ENCODE peak calls at places on chromosomes 2 and 18, in seven cellular contexts. One of them, this sample, is unnamed.

GRCh38 chr2:233835230-233836186 is 18.8 kb downstream of the HJURP start:
- DNase-seq in heart left ventricle: no peak
- DNase-seq in NB4: no peak
- DNase-seq in A549: no peak
- DNase-seq in right lobe of liver: no peak
- DNase-seq in H1: no peak
- DNase-seq in lower leg skin: peak
- DNase-seq in this sample: no peak

GRCh38 chr2:128289439-128289838 is 29.2 kb downstream of the HS6ST1 start:
- DNase-seq in NB4: no peak
- DNase-seq in right lobe of liver: peak
- DNase-seq in H1: peak
- DNase-seq in lower leg skin: no peak
- DNase-seq in A549: no peak
- DNase-seq in heart left ventricle: peak
- DNase-seq in this sample: no peak

GRCh38 chr2:113390133-113390849 is 47.2 kb upstream of the ZNG1B start:
- DNase-seq in H1: peak
- DNase-seq in NB4: peak
- DNase-seq in lower leg skin: peak
- DNase-seq in right lobe of liver: no peak
- DNase-seq in A549: peak
- DNase-seq in heart left ventricle: peak
- DNase-seq in this sample: no peak

GRCh38 chr2:62641410-62641843 is 64.1 kb upstream of the EHBP1 start:
- DNase-seq in H1: no peak
- DNase-seq in lower leg skin: no peak
- DNase-seq in right lobe of liver: no peak
- DNase-seq in A549: peak
- DNase-seq in NB4: no peak
- DNase-seq in heart left ventricle: no peak
- DNase-seq in this sample: no peak

GRCh38 chr18:66682855-66683322 is 79.0 kb upstream of the CDH19 start:
- DNase-seq in lower leg skin: no peak
- DNase-seq in heart left ventricle: no peak
- DNase-seq in right lobe of liver: no peak
- DNase-seq in NB4: no peak
- DNase-seq in H1: no peak
- DNase-seq in A549: no peak
- DNase-seq in this sample: no peak

GRCh38 chr2:44572196-44572900 is 210.6 kb downstream of the CAMKMT start:
- DNase-seq in H1: no peak
- DNase-seq in heart left ventricle: no peak
- DNase-seq in lower leg skin: no peak
- DNase-seq in right lobe of liver: no peak
- DNase-seq in A549: peak
- DNase-seq in NB4: no peak
- DNase-seq in this sample: no peak

GRCh38 chr2:226652388-226652787 is 147.2 kb downstream of the IRS1 start:
- DNase-seq in heart left ventricle: no peak
- DNase-seq in NB4: peak
- DNase-seq in lower leg skin: no peak
- DNase-seq in H1: no peak
- DNase-seq in A549: peak
- DNase-seq in right lobe of liver: no peak
- DNase-seq in this sample: no peak

GRCh38 chr18:74446178-74446577 is 10.9 kb downstream of the DIPK1C start:
- DNase-seq in NB4: no peak
- DNase-seq in lower leg skin: no peak
- DNase-seq in A549: no peak
- DNase-seq in right lobe of liver: no peak
- DNase-seq in H1: no peak
- DNase-seq in heart left ventricle: no peak
- DNase-seq in this sample: no peak

GRCh38 chr2:100106460-100106859 is 35.9 kb downstream of the AFF3 start:
- DNase-seq in NB4: no peak
- DNase-seq in right lobe of liver: no peak
- DNase-seq in heart left ventricle: no peak
- DNase-seq in lower leg skin: no peak
- DNase-seq in A549: no peak
- DNase-seq in H1: no peak
- DNase-seq in this sample: no peak

GRCh38 chr2:20401495-20401855 is 45.4 kb upstream of the RHOB start:
- DNase-seq in right lobe of liver: no peak
- DNase-seq in heart left ventricle: no peak
- DNase-seq in H1: no peak
- DNase-seq in A549: no peak
- DNase-seq in NB4: no peak
- DNase-seq in lower leg skin: peak
- DNase-seq in this sample: no peak

GRCh38 chr2:36701918-36702317 is 5.4 kb downstream of the VIT start:
- DNase-seq in right lobe of liver: no peak
- DNase-seq in lower leg skin: no peak
- DNase-seq in A549: no peak
- DNase-seq in heart left ventricle: no peak
- DNase-seq in NB4: no peak
- DNase-seq in H1: no peak
- DNase-seq in this sample: no peak

GRCh38 chr2:201680743-201681142 is 17.7 kb downstream of the MPP4 start:
- DNase-seq in A549: peak
- DNase-seq in right lobe of liver: no peak
- DNase-seq in H1: peak
- DNase-seq in heart left ventricle: no peak
- DNase-seq in lower leg skin: no peak
- DNase-seq in NB4: peak
- DNase-seq in this sample: no peak

GRCh38 chr2:233120459-233120858 is 60.3 kb downstream of the INPP5D start:
- DNase-seq in H1: no peak
- DNase-seq in NB4: no peak
- DNase-seq in A549: no peak
- DNase-seq in lower leg skin: peak
- DNase-seq in heart left ventricle: no peak
- DNase-seq in right lobe of liver: no peak
- DNase-seq in this sample: no peak

GRCh38 chr18:58288922-58289797 is 245.1 kb downstream of the NEDD4L start:
- DNase-seq in right lobe of liver: no peak
- DNase-seq in A549: no peak
- DNase-seq in NB4: peak
- DNase-seq in heart left ventricle: no peak
- DNase-seq in lower leg skin: no peak
- DNase-seq in H1: no peak
- DNase-seq in this sample: peak

GRCh38 chr18:58290059-58290747 is 246.2 kb downstream of the NEDD4L start:
- DNase-seq in A549: no peak
- DNase-seq in lower leg skin: no peak
- DNase-seq in heart left ventricle: no peak
- DNase-seq in H1: no peak
- DNase-seq in right lobe of liver: no peak
- DNase-seq in NB4: no peak
- DNase-seq in this sample: no peak

GRCh38 chr18:58287626-58288289 is 243.7 kb downstream of the NEDD4L start:
- DNase-seq in NB4: no peak
- DNase-seq in H1: no peak
- DNase-seq in A549: peak
- DNase-seq in lower leg skin: no peak
- DNase-seq in right lobe of liver: no peak
- DNase-seq in heart left ventricle: no peak
- DNase-seq in this sample: no peak

GRCh38 chr18:58292675-58293074 is 248.6 kb downstream of the NEDD4L start:
- DNase-seq in A549: no peak
- DNase-seq in H1: no peak
- DNase-seq in lower leg skin: no peak
- DNase-seq in NB4: no peak
- DNase-seq in right lobe of liver: no peak
- DNase-seq in heart left ventricle: no peak
- DNase-seq in this sample: no peak

DNA sequence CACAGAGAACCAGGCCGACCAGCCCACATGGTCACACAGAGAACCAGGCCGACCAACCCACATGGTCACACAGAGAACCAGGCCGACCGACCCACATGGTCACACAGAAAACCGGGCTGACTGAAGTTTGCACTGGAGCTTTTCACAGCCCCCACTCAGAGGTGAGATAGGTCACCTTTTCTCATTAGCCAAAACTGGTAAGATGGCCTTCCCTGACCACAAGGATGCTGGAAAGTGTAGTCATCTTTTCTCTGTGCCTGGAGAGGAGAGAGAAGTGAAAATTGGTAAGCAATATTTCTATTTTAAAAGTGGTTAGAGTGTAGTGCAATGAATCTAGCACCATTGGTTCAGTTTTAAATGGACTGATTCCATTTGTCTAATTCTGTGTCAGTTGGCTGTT is 247.1 kb downstream of the NEDD4L start:
- DNase-seq in A549: no peak
- DNase-seq in right lobe of liver: no peak
- DNase-seq in lower leg skin: no peak
- DNase-seq in NB4: no peak
- DNase-seq in heart left ventricle: no peak
- DNase-seq in H1: no peak
- DNase-seq in this sample: no peak
- TF ChIP-seq POLR2A in A549: no peak
- TF ChIP-seq POLR2A in right lobe of liver: no peak
- TF ChIP-seq POLR2A in lower leg skin: no peak
- TF ChIP-seq POLR2A in NB4: no peak
- TF ChIP-seq POLR2A in heart left ventricle: no peak
- TF ChIP-seq POLR2A in H1: no peak
- TF ChIP-seq POLR2A in this sample: no peak

GRCh38 chr2:74119912-74120825 is 27.5 kb downstream of the BOLA3 start:
- DNase-seq in NB4: peak
- DNase-seq in lower leg skin: peak
- DNase-seq in heart left ventricle: peak
- DNase-seq in right lobe of liver: peak
- DNase-seq in H1: peak
- DNase-seq in A549: peak
- DNase-seq in this sample: peak
- TF ChIP-seq POLR2A in NB4: no peak
- TF ChIP-seq POLR2A in lower leg skin: no peak
- TF ChIP-seq POLR2A in heart left ventricle: no peak
- TF ChIP-seq POLR2A in right lobe of liver: no peak
- TF ChIP-seq POLR2A in H1: peak
- TF ChIP-seq POLR2A in A549: peak
- TF ChIP-seq POLR2A in this sample: peak

GRCh38 chr18:5604778-5605177 is 61.0 kb upstream of the EPB41L3 start:
- DNase-seq in right lobe of liver: no peak
- DNase-seq in A549: no peak
- DNase-seq in lower leg skin: no peak
- DNase-seq in NB4: no peak
- DNase-seq in heart left ventricle: no peak
- DNase-seq in H1: no peak
- DNase-seq in this sample: no peak
- TF ChIP-seq POLR2A in right lobe of liver: no peak
- TF ChIP-seq POLR2A in A549: no peak
- TF ChIP-seq POLR2A in lower leg skin: no peak
- TF ChIP-seq POLR2A in NB4: no peak
- TF ChIP-seq POLR2A in heart left ventricle: no peak
- TF ChIP-seq POLR2A in H1: no peak
- TF ChIP-seq POLR2A in this sample: no peak

GRCh38 chr2:158458617-158458920 is 1.8 kb downstream of the PKP4 start:
- DNase-seq in A549: no peak
- DNase-seq in H1: no peak
- DNase-seq in right lobe of liver: no peak
- DNase-seq in NB4: no peak
- DNase-seq in lower leg skin: no peak
- DNase-seq in heart left ventricle: no peak
- DNase-seq in this sample: no peak

GRCh38 chr2:158456309-158457066 is at the start of the genes CCDC148 and PKP4:
- DNase-seq in lower leg skin: peak
- DNase-seq in H1: peak
- DNase-seq in NB4: peak
- DNase-seq in right lobe of liver: peak
- DNase-seq in heart left ventricle: peak
- DNase-seq in A549: peak
- DNase-seq in this sample: peak

GRCh38 chr2:158459161-158460003 is 2.6 kb downstream of the PKP4 start:
- DNase-seq in H1: no peak
- DNase-seq in lower leg skin: no peak
- DNase-seq in A549: peak
- DNase-seq in NB4: peak
- DNase-seq in heart left ventricle: no peak
- DNase-seq in right lobe of liver: no peak
- DNase-seq in this sample: no peak

GRCh38 chr2:158457826-158458616 is 1.3 kb downstream of the PKP4 start:
- DNase-seq in A549: peak
- DNase-seq in right lobe of liver: peak
- DNase-seq in H1: peak
- DNase-seq in NB4: peak
- DNase-seq in heart left ventricle: peak
- DNase-seq in lower leg skin: peak
- DNase-seq in this sample: peak

DNA sequence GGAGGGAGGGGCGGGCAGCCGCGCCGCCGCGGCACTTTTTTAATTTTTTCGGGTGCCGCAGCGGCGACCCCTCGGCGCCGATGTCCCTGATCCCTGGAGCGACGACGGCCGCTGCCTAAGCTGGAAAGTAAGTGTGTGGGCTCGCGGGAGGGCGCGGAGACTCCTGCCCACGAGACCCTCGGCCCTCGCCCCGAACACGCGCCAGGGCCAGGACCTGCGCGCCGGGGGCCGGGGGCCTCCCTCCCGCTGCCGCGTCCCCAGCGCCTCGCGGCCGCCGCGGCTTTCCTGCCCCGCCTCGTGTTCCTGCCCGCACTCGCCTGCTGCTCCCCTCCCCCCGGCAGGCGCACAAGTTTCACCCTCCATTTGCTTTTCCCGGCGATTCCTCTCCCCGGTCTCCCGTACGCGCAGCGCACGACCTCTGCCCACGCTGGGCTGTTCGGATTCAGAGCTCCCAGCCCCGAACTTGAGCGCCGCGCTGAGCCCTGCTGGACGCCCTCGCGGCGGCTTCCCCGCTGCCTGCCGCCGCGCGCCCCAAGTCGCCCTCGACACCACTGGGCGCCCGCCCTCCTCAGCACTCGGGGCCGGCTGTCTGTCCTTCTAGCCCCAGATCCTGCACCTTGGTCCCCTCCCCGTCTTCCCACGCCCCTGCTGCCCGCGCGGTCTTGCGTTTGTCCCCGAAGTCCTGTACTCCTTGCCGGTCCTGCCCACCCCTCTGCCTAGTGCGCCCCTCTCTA is 507 bp downstream of the PKP4 start:
- DNase-seq in A549: peak
- DNase-seq in heart left ventricle: peak
- DNase-seq in H1: no peak
- DNase-seq in NB4: peak
- DNase-seq in right lobe of liver: peak
- DNase-seq in lower leg skin: peak
- DNase-seq in this sample: peak
- TF ChIP-seq POLR2A in A549: peak
- TF ChIP-seq POLR2A in heart left ventricle: no peak
- TF ChIP-seq POLR2A in H1: peak
- TF ChIP-seq POLR2A in NB4: peak
- TF ChIP-seq POLR2A in right lobe of liver: no peak
- TF ChIP-seq POLR2A in lower leg skin: no peak
- TF ChIP-seq POLR2A in this sample: no peak

GRCh38 chr2:96970910-96971309 is 15.5 kb downstream of the FAM178B start:
- DNase-seq in right lobe of liver: no peak
- DNase-seq in heart left ventricle: no peak
- DNase-seq in H1: no peak
- DNase-seq in NB4: no peak
- DNase-seq in A549: no peak
- DNase-seq in lower leg skin: no peak
- DNase-seq in this sample: no peak
- TF ChIP-seq POLR2A in right lobe of liver: no peak
- TF ChIP-seq POLR2A in heart left ventricle: no peak
- TF ChIP-seq POLR2A in H1: no peak
- TF ChIP-seq POLR2A in NB4: no peak
- TF ChIP-seq POLR2A in A549: no peak
- TF ChIP-seq POLR2A in lower leg skin: no peak
- TF ChIP-seq POLR2A in this sample: no peak